ENCODE peak calls at places on chromosome 14, in eight cellular contexts. C is cardiac septum; M is activated T-helper 1 cell treated with anti-CD3 and anti-CD28 coated beads, Interleukin-2, amount 50 U/mL, for 16 hours; P is activated naive CD8-positive, alpha-beta T cell treated with anti-CD3 and anti-CD28 coated beads, Interleukin-2, amount 10 ng/mL, durations not matched to agents 7 days and 5 days; W is foreskin fibroblast; N is ELR; H is endodermal cell; K is kidney. E is an unnamed sample.

GRCh38 chr14:92670967-92671366 is 77.5 kb downstream of the LGMN start:
- DNase-seq in C (no peak), M (no peak), P (no peak), W (peak; percentile 62), N (peak; percentile 76), H (no peak), K (no peak), E (no peak)

GRCh38 chr14:75934998-75935628 is 46.7 kb downstream of the TGFB3 start:
- DNase-seq in C (no peak), M (no peak), P (no peak), W (no peak), N (no peak), H (no peak), K (no peak), E (peak; percentile 64)

GRCh38 chr14:94129758-94130414 is 482 bp upstream of the IFI27L2 start:
- DNase-seq in C (peak; percentile 73), M (no peak), P (no peak), W (peak; percentile 68), N (peak; percentile 83), H (peak; percentile 73), K (no peak), E (peak; percentile 71)

GRCh38 chr14:52018970-52019369 is 29.6 kb downstream of the RTRAF start:
- DNase-seq in C (no peak), M (no peak), P (no peak), W (no peak), N (no peak), H (no peak), K (no peak), E (no peak)

GRCh38 chr14:68678471-68678870 is 114.4 kb downstream of the ZFP36L1 start:
- DNase-seq in C (peak; percentile 50), M (no peak), P (no peak), W (no peak), N (no peak), H (no peak), K (no peak), E (no peak)

GRCh38 chr14:53411110-53411509 is 258.0 kb upstream of the DDHD1 start:
- DNase-seq in C (no peak), M (no peak), P (no peak), W (peak; percentile 87), N (peak; percentile 14), H (no peak), K (no peak), E (no peak)

GRCh38 chr14:53249059-53249458 is 95.9 kb upstream of the DDHD1 start:
- DNase-seq in C (no peak), M (no peak), P (no peak), W (peak; percentile 2), N (peak; percentile 17), H (no peak), K (no peak), E (no peak)

GRCh38 chr14:67705211-67705610 is 3.5 kb downstream of the RDH12 start:
- DNase-seq in C (no peak), M (no peak), P (no peak), W (no peak), N (no peak), H (no peak), K (no peak), E (no peak)

GRCh38 chr14:86543531-86543930 is 1013.6 kb downstream of the FLRT2 start:
- DNase-seq in C (no peak), M (no peak), P (no peak), W (no peak), N (no peak), H (no peak), K (no peak), E (no peak)

GRCh38 chr14:21070610-21071224 is 613 bp downstream of the ARHGEF40 start:
- DNase-seq in C (no peak), M (no peak), P (peak; percentile 47), W (peak; percentile 33), N (peak; percentile 50), H (peak; percentile 93), K (peak; percentile 84), E (no peak)

GRCh38 chr14:100680439-100681051 is 46.1 kb upstream of the DLK1 start:
- DNase-seq in C (no peak), M (no peak), P (no peak), W (peak; percentile 47), N (peak; percentile 34), H (no peak), K (peak; percentile 87), E (no peak)

GRCh38 chr14:100131181-100131580 is 28.3 kb downstream of the DEGS2 start:
- DNase-seq in C (no peak), M (no peak), P (no peak), W (no peak), N (no peak), H (peak; percentile 89), K (no peak), E (no peak)

GRCh38 chr14:39956372-39956771 is 524.1 kb upstream of the FBXO33 start:
- DNase-seq in C (no peak), M (no peak), P (no peak), W (no peak), N (no peak), H (no peak), K (no peak), E (no peak)

GRCh38 chr14:52834440-52834842 is 43.0 kb upstream of the GNPNAT1 start:
- DNase-seq in C (no peak), M (no peak), P (no peak), W (peak; percentile 79), N (peak; percentile 92), H (no peak), K (no peak), E (no peak)

E was measured in NCI-H748 treated with DMSO at 0.1 percent for 48 hours.